ENCODE peak calls at places on chromosome 11, in six cellular contexts. D, V, H, L, G and S are unnamed samples.

GRCh38 chr11:121577106-121577505 is 124.3 kb upstream of the SORL1-AS1 start:
- DNase-seq in D (no peak), V (no peak), H (no peak), L (no peak), G (no peak), S (no peak)

GRCh38 chr11:11978792-11979486 is 29.5 kb downstream of the DKK3 start:
- DNase-seq in D (no peak), V (no peak), H (peak), L (peak), G (no peak), S (no peak)

GRCh38 chr11:64036081-64037026 is 623 bp downstream of the FLRT1 start:
- DNase-seq in D (no peak), V (no peak), H (no peak), L (peak), G (no peak), S (no peak)

GRCh38 chr11:71519546-71519945 is 7.5 kb upstream of the KRTAP5-7 start:
- DNase-seq in D (no peak), V (no peak), H (no peak), L (no peak), G (no peak), S (no peak)

GRCh38 chr11:10993640-10994039 is 135.8 kb upstream of the ZBED5 start:
- DNase-seq in D (no peak), V (no peak), H (no peak), L (no peak), G (no peak), S (no peak)

GRCh38 chr11:102306048-102306575 is 11.2 kb upstream of the BIRC3 start:
- DNase-seq in D (no peak), V (no peak), H (no peak), L (no peak), G (no peak), S (no peak)

GRCh38 chr11:88680806-88681205 is 343.3 kb upstream of the CTSC start:
- DNase-seq in D (no peak), V (no peak), H (no peak), L (peak), G (no peak), S (no peak)

GRCh38 chr11:66203847-66204246 is 64.6 kb upstream of the RAB1B start:
- DNase-seq in D (no peak), V (no peak), H (no peak), L (no peak), G (no peak), S (no peak)

GRCh38 chr11:131762346-131763110 is 392.1 kb downstream of the NTM start:
- DNase-seq in D (no peak), V (no peak), H (no peak), L (no peak), G (no peak), S (no peak)

GRCh38 chr11:100383357-100383865 is 303.7 kb upstream of the ARHGAP42 start:
- DNase-seq in D (no peak), V (no peak), H (no peak), L (no peak), G (no peak), S (no peak)

GRCh38 chr11:100735949-100736675 is 49.0 kb downstream of the ARHGAP42 start:
- DNase-seq in D (no peak), V (no peak), H (no peak), L (no peak), G (no peak), S (no peak)

GRCh38 chr11:86932942-86933875 is 22.0 kb downstream of the FZD4 start:
- DNase-seq in D (no peak), V (no peak), H (no peak), L (no peak), G (no peak), S (no peak)

GRCh38 chr11:117107701-117108590 is 9.7 kb upstream of the SIK3 start:
- DNase-seq in D (no peak), V (no peak), H (no peak), L (peak), G (no peak), S (no peak)

GRCh38 chr11:120817131-120817530 is 206.8 kb upstream of the TBCEL start:
- DNase-seq in D (no peak), V (no peak), H (no peak), L (no peak), G (no peak), S (no peak)

GRCh38 chr11:110219011-110219785 is 77.2 kb downstream of the RDX start:
- DNase-seq in D (no peak), V (no peak), H (no peak), L (peak), G (no peak), S (no peak)

GRCh38 chr11:128315933-128316332 is 271.4 kb downstream of the ETS1 start:
- DNase-seq in D (no peak), V (no peak), H (no peak), L (no peak), G (no peak), S (no peak)

GRCh38 chr11:19422257-19422656 is 181.5 kb upstream of the E2F8 start:
- DNase-seq in D (no peak), V (no peak), H (no peak), L (no peak), G (no peak), S (no peak)

GRCh38 chr11:57556041-57556440 is 11.4 kb downstream of the UBE2L6 start:
- DNase-seq in D (no peak), V (no peak), H (no peak), L (no peak), G (no peak), S (no peak)

GRCh38 chr11:120254788-120255518 is 15.0 kb downstream of the POU2F3 start:
- DNase-seq in D (no peak), V (no peak), H (no peak), L (no peak), G (no peak), S (no peak)

GRCh38 chr11:126197277-126197939 is 14.0 kb downstream of the RPUSD4 start:
- DNase-seq in D (no peak), V (peak), H (no peak), L (no peak), G (no peak), S (no peak)

GRCh38 chr11:17716807-17717206 is 2.6 kb upstream of the MYOD1 start:
- DNase-seq in D (no peak), V (no peak), H (no peak), L (no peak), G (no peak), S (no peak)

GRCh38 chr11:115503083-115503885 is 931 bp downstream of the CADM1 start:
- DNase-seq in D (no peak), V (no peak), H (peak), L (no peak), G (peak), S (peak)

GRCh38 chr11:6599884-6600390 is 3.5 kb downstream of the RRP8 start:
- DNase-seq in D (no peak), V (no peak), H (no peak), L (no peak), G (no peak), S (no peak)

GRCh38 chr11:132126973-132127900 is 756.8 kb downstream of the NTM start:
- DNase-seq in D (no peak), V (peak), H (peak), L (peak), G (no peak), S (no peak)

GRCh38 chr11:33723238-33723881 is 12.9 kb downstream of the CD59 start:
- DNase-seq in D (no peak), V (peak), H (peak), L (peak), G (no peak), S (no peak)

GRCh38 chr11:13000721-13001120 is 8.4 kb upstream of the RASSF10 start:
- DNase-seq in D (no peak), V (no peak), H (no peak), L (no peak), G (no peak), S (no peak)

GRCh38 chr11:76857776-76858461 is 2.8 kb upstream of the ACER3 start:
- DNase-seq in D (no peak), V (no peak), H (no peak), L (no peak), G (no peak), S (no peak)

GRCh38 chr11:34972892-34973291 is 56.5 kb downstream of the PDHX start:
- DNase-seq in D (no peak), V (no peak), H (no peak), L (peak), G (no peak), S (no peak)

GRCh38 chr11:86473991-86474833 is 99.5 kb downstream of the CCDC81 start:
- DNase-seq in D (no peak), V (no peak), H (peak), L (peak), G (no peak), S (no peak)

GRCh38 chr11:130478881-130479280 is 30.4 kb downstream of the ADAMTS15 start:
- DNase-seq in D (no peak), V (no peak), H (no peak), L (peak), G (no peak), S (no peak)

GRCh38 chr11:102625163-102625562 is at the start of gene MMP20:
- DNase-seq in D (no peak), V (no peak), H (no peak), L (no peak), G (no peak), S (no peak)

GRCh38 chr11:59822989-59823566 is 12.5 kb upstream of the MRPL16 start:
- DNase-seq in D (peak), V (no peak), H (peak), L (peak), G (peak), S (peak)

GRCh38 chr11:65573391-65574146 is 1.2 kb downstream of the FAM89B start:
- DNase-seq in D (no peak), V (no peak), H (no peak), L (no peak), G (peak), S (no peak)

GRCh38 chr11:112795142-112795815 is 165.9 kb upstream of the NCAM1 start:
- DNase-seq in D (no peak), V (no peak), H (no peak), L (peak), G (peak), S (peak)

GRCh38 chr11:606245-606644 is 9.5 kb downstream of the IRF7 start:
- DNase-seq in D (no peak), V (no peak), H (no peak), L (peak), G (no peak), S (no peak)

GRCh38 chr11:32420937-32421532 is 14.3 kb downstream of the WT1 start:
- DNase-seq in D (peak), V (no peak), H (no peak), L (no peak), G (peak), S (no peak)
- H3K4me3 ChIP-seq in D (no peak), V (no peak), H (no peak), L (no peak), G (no peak), S (no peak)

GRCh38 chr11:84383571-84383970 is 1097.4 kb upstream of the CCDC90B start:
- DNase-seq in D (no peak), V (no peak), H (no peak), L (no peak), G (no peak), S (no peak)
- H3K4me3 ChIP-seq in D (no peak), V (no peak), H (no peak), L (no peak), G (no peak), S (no peak)

GRCh38 chr11:8709002-8709672 is 26.5 kb downstream of the RPL27A start:
- DNase-seq in D (no peak), V (peak), H (no peak), L (peak), G (no peak), S (no peak)
- H3K4me3 ChIP-seq in D (no peak), V (no peak), H (no peak), L (no peak), G (no peak), S (no peak)

DNA sequence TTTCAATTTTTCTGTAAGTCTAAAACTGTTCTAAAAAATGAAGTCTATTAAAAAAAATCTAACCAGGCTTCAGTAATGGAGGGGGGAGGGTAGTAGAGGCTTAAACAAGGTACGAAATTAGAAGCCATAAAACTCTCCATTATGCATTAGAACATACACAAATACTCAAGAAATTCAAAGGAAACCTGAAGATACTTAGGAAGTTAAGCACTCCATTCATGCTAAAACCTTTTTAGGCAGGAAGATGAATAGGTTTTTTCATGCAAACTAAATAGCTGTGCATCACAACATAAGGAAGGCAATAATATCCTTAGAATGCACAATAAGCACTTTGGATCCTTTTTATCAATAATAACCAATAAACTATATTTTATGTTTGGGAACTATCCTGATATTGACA is 2.4 kb downstream of the RAB6A start:
- DNase-seq in D (no peak), V (no peak), H (no peak), L (no peak), G (no peak), S (no peak)
- H3K4me3 ChIP-seq in D (peak), V (peak), H (peak), L (no peak), G (peak), S (peak)

GRCh38 chr11:96323643-96323985 is 19.4 kb downstream of the MAML2 start:
- DNase-seq in D (no peak), V (no peak), H (no peak), L (no peak), G (no peak), S (no peak)
- H3K4me3 ChIP-seq in D (no peak), V (no peak), H (no peak), L (no peak), G (no peak), S (no peak)